ENCODE peak calls at places on chromosomes 16 and 17, in eight cellular contexts. G is fibroblast of mammary gland; Z is Right ventricle myocardium superior; V is bronchial epithelial cell; H is endothelial cell of umbilical vein; R is stimulated activated CD4-positive, alpha-beta T cell treated with anti-CD3 and anti-CD28 coated beads, Interleukin-1b, Interleukin-23, amount 100 ng/mL, for 1 hour; K is SHP77 treated with DMSO at 0.1 percent for 48 hours; X is T-helper 1 cell. S is an unnamed sample.

GRCh38 chr16:83995756-83996155 is 27.7 kb downstream of the NECAB2 start:
- DNase-seq in K (no peak), X (no peak), Z (peak; percentile 60), V (peak; percentile 34), H (no peak), G (no peak), R (no peak), S (peak; percentile 13)

GRCh38 chr17:55163408-55163807 is 101.4 kb upstream of the HLF start:
- DNase-seq in G (no peak), Z (no peak), R (no peak), H (no peak), V (no peak), K (peak; percentile 64), X (no peak), S (no peak)

GRCh38 chr17:39668141-39668924 is at the start of gene PNMT:
- DNase-seq in R (peak; percentile 62), Z (peak; percentile 88), G (peak; percentile 42), H (peak; percentile 48), K (no peak), V (peak; percentile 31), X (peak; percentile 46), S (no peak)

GRCh38 chr16:57134982-57135381 is 42.6 kb downstream of the CPNE2 start:
- DNase-seq in Z (no peak), K (no peak), V (no peak), R (no peak), X (no peak), G (no peak), H (no peak), S (no peak)

GRCh38 chr17:16920628-16921020 is 51.3 kb downstream of the TNFRSF13B start:
- DNase-seq in G (no peak), R (no peak), H (no peak), V (no peak), K (no peak), X (no peak), Z (no peak), S (no peak)

GRCh38 chr16:53753431-53753830 is 49.5 kb downstream of the FTO start:
- DNase-seq in H (no peak), Z (no peak), K (no peak), G (no peak), R (no peak), V (no peak), X (no peak), S (no peak)

GRCh38 chr17:72515291-72516065 is 394.7 kb downstream of the SOX9 start:
- DNase-seq in G (peak; percentile 25), R (no peak), X (no peak), H (no peak), V (no peak), K (no peak), Z (no peak), S (peak; percentile 74)

GRCh38 chr17:33369876-33370275 is 76.8 kb upstream of the ASIC2 start:
- DNase-seq in X (no peak), R (no peak), G (no peak), K (no peak), V (no peak), Z (no peak), H (no peak), S (no peak)

GRCh38 chr17:59244081-59244480 is 23.8 kb downstream of the GDPD1 start:
- DNase-seq in X (no peak), H (no peak), Z (no peak), K (no peak), V (no peak), G (no peak), R (no peak), S (no peak)

GRCh38 chr17:76827736-76828135 is 40.5 kb upstream of the MGAT5B start:
- DNase-seq in V (no peak), X (no peak), Z (no peak), H (no peak), G (no peak), K (no peak), R (no peak), S (no peak)

GRCh38 chr17:17774009-17774881 is 62.5 kb downstream of the SREBF1 start:
- DNase-seq in H (peak; percentile 58), X (no peak), R (no peak), K (no peak), G (peak; percentile 70), Z (no peak), V (peak; percentile 99), S (peak; percentile 85)

GRCh38 chr17:81120149-81120484 is 45.2 kb upstream of the PVALEF start:
- DNase-seq in V (no peak), K (peak; percentile 33), X (no peak), G (no peak), Z (no peak), R (no peak), H (no peak), S (no peak)

GRCh38 chr16:4618645-4619418 is 4.1 kb upstream of the UBALD1 start:
- DNase-seq in R (no peak), H (no peak), X (no peak), K (peak; percentile 31), V (peak; percentile 68), G (no peak), Z (no peak), S (no peak)

GRCh38 chr16:87724490-87725291 is 41.1 kb downstream of the KLHDC4 start:
- DNase-seq in H (no peak), G (no peak), X (no peak), V (no peak), K (peak; percentile 79), Z (no peak), R (no peak), S (no peak)

GRCh38 chr16:89273741-89274472 is 56.4 kb downstream of the ZNF778 start:
- DNase-seq in K (no peak), R (no peak), H (no peak), G (no peak), Z (peak; percentile 30), V (no peak), X (no peak), S (no peak)

S was measured in renal cortical epithelial cell.